ENCODE peak calls at places on chromosomes 16 and 17, in five cellular contexts. N is upper lobe of right lung, M is aorta, R is hepatocyte, B is PC-3. X is an unnamed sample.

GRCh38 chr16:71328151-71328550 is 30.4 kb upstream of the CALB2 start:
- DNase-seq in R (no peak), B (no peak), M (no peak), N (no peak), X (no peak)

GRCh38 chr16:30628628-30629342 is 18.6 kb upstream of the ZNF689 start:
- DNase-seq in M (peak), N (peak), R (peak), B (peak), X (peak)

GRCh38 chr16:49608801-49609200 is 235.2 kb downstream of the C16orf78 start:
- DNase-seq in R (peak), M (peak), N (no peak), B (no peak), X (no peak)

GRCh38 chr16:53781023-53781605 is 77.2 kb downstream of the FTO start:
- DNase-seq in R (no peak), N (no peak), B (peak), M (no peak), X (no peak)

GRCh38 chr16:85698459-85699223 is 9.9 kb upstream of the GINS2 start:
- DNase-seq in N (no peak), B (no peak), R (no peak), M (no peak), X (no peak)

GRCh38 chr16:23141959-23142740 is 7.1 kb downstream of the USP31 start:
- DNase-seq in R (no peak), B (no peak), N (no peak), M (no peak), X (peak)

GRCh38 chr17:55735784-55736405 is 13.2 kb upstream of the TMEM100 start:
- DNase-seq in N (no peak), M (no peak), R (peak), B (peak), X (no peak)

GRCh38 chr17:48631693-48632578 is 5.8 kb upstream of the HOXB9 start:
- DNase-seq in B (no peak), R (no peak), M (peak), N (no peak), X (no peak)

GRCh38 chr16:12260647-12261262 is 284.2 kb downstream of the SNX29 start:
- DNase-seq in R (peak), M (no peak), N (no peak), B (no peak), X (no peak)

GRCh38 chr16:83714286-83714685 is 93.5 kb upstream of the HSBP1 start:
- DNase-seq in M (no peak), B (no peak), R (no peak), N (no peak), X (no peak)

GRCh38 chr17:17739388-17740066 is 58.3 kb downstream of the RAI1 start:
- DNase-seq in R (peak), N (no peak), M (no peak), B (peak), X (peak)

GRCh38 chr16:28258571-28258970 is 33.8 kb upstream of the SBK1 start:
- DNase-seq in M (peak), R (peak), B (no peak), N (no peak), X (no peak)

GRCh38 chr16:17205279-17206139 is 265.3 kb downstream of the XYLT1 start:
- DNase-seq in R (peak), N (no peak), M (no peak), B (no peak), X (no peak)

GRCh38 chr17:82876149-82876548 is 36.3 kb upstream of the ZNF750 start:
- DNase-seq in B (no peak), M (peak), R (peak), N (no peak), X (peak)

GRCh38 chr17:82876602-82877391 is 37.0 kb upstream of the ZNF750 start:
- DNase-seq in R (peak), N (peak), B (peak), M (peak), X (peak)

GRCh38 chr17:82874011-82874835 is 34.4 kb upstream of the ZNF750 start:
- DNase-seq in N (peak), B (peak), R (no peak), M (peak), X (peak)

GRCh38 chr17:82873521-82873920 is 33.7 kb upstream of the ZNF750 start:
- DNase-seq in B (no peak), R (no peak), N (no peak), M (peak), X (no peak)

DNA sequence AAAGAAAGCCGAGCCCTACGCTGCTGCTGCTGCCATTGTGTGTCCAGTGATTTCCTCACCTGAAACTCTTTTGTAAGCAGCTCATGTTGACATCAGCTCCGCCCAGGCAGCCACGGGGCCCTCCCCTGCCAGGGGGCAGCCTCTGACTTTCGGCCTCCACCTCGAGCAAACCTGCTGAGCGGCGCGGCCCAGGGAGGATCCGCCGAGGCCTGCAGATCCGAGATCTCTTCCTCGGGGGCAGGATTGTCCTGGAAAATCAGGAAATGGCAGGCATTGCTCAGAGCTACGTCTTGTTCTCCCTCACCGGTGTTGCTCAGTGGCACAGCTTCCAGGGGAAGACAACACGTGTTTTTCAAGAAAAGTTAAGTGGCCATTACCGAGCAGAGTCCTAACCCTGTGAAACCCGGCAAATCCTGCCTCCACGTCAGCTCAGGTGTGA is 35.6 kb upstream of the ZNF750 start:
- DNase-seq in N (peak), B (no peak), R (peak), M (peak), X (peak)
- H3K27ac ChIP-seq in N (peak), B (peak), R (peak), M (no peak), X (peak)

DNA sequence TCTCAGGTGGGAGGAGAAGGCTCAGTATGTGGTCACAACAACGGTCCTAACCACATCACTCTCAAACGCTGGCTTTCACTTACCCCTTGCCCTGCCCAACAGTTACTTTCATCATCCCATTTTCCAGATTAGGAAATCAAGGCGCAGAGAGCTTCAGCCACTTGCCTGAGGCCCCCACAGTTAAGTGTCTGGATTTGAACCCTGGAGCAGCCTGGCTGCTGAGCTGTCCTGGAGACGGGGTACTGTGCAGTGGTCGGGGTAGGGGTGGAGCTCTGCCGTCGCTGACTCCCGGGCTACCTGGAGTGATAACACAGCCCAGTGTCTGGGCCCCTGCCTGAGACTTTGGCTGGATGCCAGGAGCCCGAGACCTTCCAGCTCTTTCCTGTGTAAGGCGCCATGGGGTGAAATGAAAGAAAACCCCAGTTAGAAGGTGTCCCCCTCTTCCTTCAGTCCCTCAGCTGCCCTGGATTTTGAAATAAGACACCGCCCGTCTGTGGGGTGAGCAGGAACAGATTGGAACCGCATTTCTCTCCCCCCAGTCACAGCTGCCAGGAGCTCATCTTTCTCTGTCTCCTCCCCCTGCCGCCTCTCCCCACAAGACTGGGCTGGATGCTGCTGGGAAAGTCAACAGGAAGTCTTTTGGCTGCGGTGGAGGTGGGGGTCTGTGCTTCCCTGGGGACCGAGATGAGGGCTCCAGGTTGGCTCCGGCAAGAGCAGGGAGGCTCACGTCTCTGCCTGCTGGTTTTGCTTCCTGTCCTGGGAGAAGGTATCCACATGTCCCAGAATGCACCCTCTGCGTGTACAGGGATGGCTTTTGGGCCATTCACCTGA is 280.2 kb downstream of the SEC14L1 start:
- DNase-seq in N (no peak), R (peak), B (no peak), M (no peak), X (peak)
- H3K27ac ChIP-seq in N (peak), R (peak), B (peak), M (no peak), X (peak)

GRCh38 chr16:25941800-25942558 is 250.2 kb downstream of the HS3ST4 start:
- DNase-seq in R (peak), B (no peak), M (no peak), N (no peak), X (no peak)
- H3K27ac ChIP-seq in R (no peak), B (no peak), M (no peak), N (no peak), X (no peak)

DNA sequence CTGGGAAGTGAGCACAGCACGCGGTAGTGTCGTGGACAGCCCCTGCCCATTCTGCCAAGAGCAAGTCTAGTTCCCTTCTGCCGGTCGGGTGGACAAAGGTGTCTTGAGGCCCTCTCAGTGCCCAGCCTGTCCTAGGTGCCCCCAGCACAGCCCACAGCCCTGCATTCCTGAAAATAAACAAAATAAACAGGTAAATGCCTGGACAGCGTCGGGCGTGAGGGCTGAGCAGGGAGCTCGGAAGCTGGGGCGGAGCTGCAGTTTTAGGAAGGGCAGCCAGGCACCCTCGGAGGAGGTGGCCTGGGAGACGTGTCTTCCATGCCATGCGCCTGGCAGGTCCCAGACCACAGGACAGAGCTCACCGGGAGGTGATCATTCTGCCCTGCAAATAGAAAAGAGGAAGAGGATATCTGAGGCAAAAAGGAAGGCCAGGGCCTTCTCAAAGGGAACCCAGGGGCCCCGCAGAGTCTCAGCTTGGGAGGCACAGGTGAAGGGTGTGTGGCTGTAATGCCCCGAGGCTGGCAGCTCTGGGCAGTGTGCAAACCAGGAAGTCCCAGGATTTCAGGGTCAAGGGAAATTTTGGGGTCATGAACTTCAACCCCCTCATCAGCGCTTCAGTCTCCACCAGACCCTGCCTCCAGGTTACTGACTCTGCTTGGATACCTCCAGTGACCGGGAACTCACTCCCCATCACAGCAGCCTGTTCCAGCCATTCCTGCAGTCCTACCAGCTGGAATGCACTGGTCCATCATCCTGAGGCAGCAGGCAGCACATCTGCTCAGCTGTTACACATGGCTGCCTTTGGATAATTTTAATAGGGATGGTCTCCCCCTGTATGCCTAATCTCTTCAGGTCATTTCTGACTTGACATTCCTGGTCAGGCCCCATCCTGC is 1.7 kb downstream of the ZNF469 start:
- DNase-seq in R (no peak), B (no peak), N (peak), M (no peak), X (no peak)
- H3K27ac ChIP-seq in R (no peak), B (peak), N (no peak), M (no peak), X (no peak)

GRCh38 chr17:74810699-74811485 is 34.7 kb upstream of the NAT9 start:
- DNase-seq in R (no peak), M (no peak), N (no peak), B (no peak), X (no peak)
- H3K27ac ChIP-seq in R (no peak), M (no peak), N (no peak), B (no peak), X (no peak)

DNA sequence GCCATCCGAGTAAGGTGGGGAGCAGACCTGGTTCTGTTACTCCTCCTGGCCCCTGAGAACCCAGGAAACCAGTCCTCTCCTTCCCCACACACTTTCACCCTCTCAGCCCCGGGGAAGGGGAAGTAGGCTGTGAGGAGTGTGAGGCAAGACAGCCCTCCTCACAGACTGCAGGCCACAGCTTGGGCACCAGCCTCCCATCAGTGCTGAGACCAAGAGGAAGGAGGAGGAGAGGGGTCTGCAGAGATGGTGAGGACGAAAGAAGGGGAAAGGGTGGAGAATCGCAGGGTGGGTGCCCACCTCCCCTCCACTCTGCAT is 7.0 kb downstream of the G6PC3 start:
- DNase-seq in B (no peak), N (peak), R (no peak), M (no peak), X (no peak)
- H3K27ac ChIP-seq in B (no peak), N (peak), R (peak), M (no peak), X (peak)

DNA sequence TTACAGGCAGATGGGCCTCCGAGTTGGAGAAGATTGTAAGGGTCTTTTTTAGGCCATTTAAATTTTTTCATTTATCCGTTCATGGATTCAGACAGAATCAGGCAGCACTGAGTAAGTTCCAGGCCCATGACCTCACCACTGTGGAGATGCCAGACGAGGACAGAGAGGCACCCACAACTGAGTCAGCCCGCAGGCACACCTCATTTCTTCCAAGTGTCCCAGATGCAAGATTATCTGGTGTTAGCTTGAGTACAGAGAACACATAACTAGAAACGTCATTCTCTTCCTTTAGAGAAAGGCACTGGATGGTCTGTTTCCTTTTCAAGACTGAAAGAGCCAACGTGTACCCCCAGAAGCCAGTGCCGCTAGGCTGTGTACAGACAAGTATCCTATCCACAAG is 16.9 kb downstream of the CLEC16A start:
- DNase-seq in B (no peak), R (peak), M (peak), N (no peak), X (peak)
- H3K27ac ChIP-seq in B (no peak), R (peak), M (peak), N (no peak), X (peak)

GRCh38 chr17:80053102-80053501 is 16.7 kb downstream of the CCDC40 start:
- DNase-seq in N (no peak), M (no peak), B (no peak), R (no peak), X (no peak)
- H3K27ac ChIP-seq in N (no peak), M (no peak), B (no peak), R (peak), X (no peak)

GRCh38 chr17:65008877-65009276 is 47.7 kb downstream of the GNA13 start:
- DNase-seq in B (no peak), M (no peak), N (no peak), R (no peak), X (no peak)
- H3K27ac ChIP-seq in B (no peak), M (no peak), N (no peak), R (no peak), X (no peak)

GRCh38 chr17:74605361-74605760 is 13.3 kb upstream of the CD300LD start:
- DNase-seq in B (peak), N (no peak), R (peak), M (peak), X (peak)

GRCh38 chr17:74604748-74605147 is 12.7 kb upstream of the CD300LD start:
- DNase-seq in R (no peak), B (no peak), N (no peak), M (no peak), X (no peak)

GRCh38 chr17:74607219-74607618 is 15.1 kb upstream of the CD300LD start:
- DNase-seq in N (no peak), M (no peak), B (no peak), R (no peak), X (no peak)

GRCh38 chr17:74604200-74604599 is 12.1 kb upstream of the CD300LD start:
- DNase-seq in M (no peak), R (no peak), N (no peak), B (no peak), X (no peak)

GRCh38 chr17:74606050-74606449 is 14.0 kb upstream of the CD300LD start:
- DNase-seq in M (peak), N (no peak), B (no peak), R (no peak), X (no peak)
- H3K27ac ChIP-seq in M (no peak), N (no peak), B (no peak), R (no peak), X (peak)

X was measured in RWPE1.